ENCODE peak calls at places on chromosome 14, in six cellular contexts. E, L, Z, F, N and D are unnamed samples.

GRCh38 chr14:60327447-60328331 is 78.7 kb downstream of the PPM1A start:
- DNase-seq in E (no peak), L (peak), Z (peak), F (no peak), N (peak), D (peak)

GRCh38 chr14:104135904-104136471 is 2.4 kb upstream of the KIF26A start:
- DNase-seq in E (no peak), L (no peak), Z (peak), F (no peak), N (peak), D (no peak)

GRCh38 chr14:92039073-92039719 is 663 bp downstream of the TRIP11 start:
- DNase-seq in E (peak), L (no peak), Z (peak), F (peak), N (peak), D (no peak)

GRCh38 chr14:100532154-100532915 is 54.9 kb downstream of the BEGAIN start:
- DNase-seq in E (no peak), L (no peak), Z (peak), F (no peak), N (no peak), D (no peak)

GRCh38 chr14:90381011-90381790 is 15.6 kb upstream of the CALM1 start:
- DNase-seq in E (no peak), L (no peak), Z (no peak), F (peak), N (no peak), D (no peak)

GRCh38 chr14:73764881-73765280 is 50.7 kb upstream of the PNMA1 start:
- DNase-seq in E (no peak), L (no peak), Z (no peak), F (no peak), N (no peak), D (peak)

GRCh38 chr14:61225304-61225703 is 55.8 kb downstream of the TMEM30B start:
- DNase-seq in E (no peak), L (no peak), Z (no peak), F (no peak), N (no peak), D (no peak)

GRCh38 chr14:54549862-54550261 is 17.1 kb upstream of the SAMD4A start:
- DNase-seq in E (no peak), L (no peak), Z (no peak), F (no peak), N (no peak), D (no peak)

GRCh38 chr14:31243860-31244259 is 36.3 kb upstream of the HECTD1 start:
- DNase-seq in E (no peak), L (no peak), Z (no peak), F (no peak), N (no peak), D (no peak)

GRCh38 chr14:34711169-34711568 is 3.2 kb downstream of the CFL2 start:
- DNase-seq in E (no peak), L (peak), Z (peak), F (no peak), N (no peak), D (no peak)

GRCh38 chr14:31572955-31573354 is 11.8 kb downstream of the NUBPL start:
- DNase-seq in E (no peak), L (no peak), Z (no peak), F (no peak), N (no peak), D (no peak)

GRCh38 chr14:34078117-34078743 is 127.4 kb upstream of the EGLN3 start:
- DNase-seq in E (peak), L (no peak), Z (no peak), F (no peak), N (no peak), D (peak)

GRCh38 chr14:88129306-88130056 is 124.5 kb downstream of the GPR65 start:
- DNase-seq in E (no peak), L (no peak), Z (no peak), F (no peak), N (no peak), D (peak)
- TF ChIP-seq GABPA in E (no peak), L (no peak), Z (no peak), F (no peak), N (no peak), D (no peak)

GRCh38 chr14:77582511-77582910 is 33.9 kb downstream of the SPTLC2 start:
- DNase-seq in E (no peak), L (no peak), Z (no peak), F (no peak), N (no peak), D (no peak)
- H3K27ac ChIP-seq in E (no peak), L (no peak), Z (no peak), F (no peak), N (no peak), D (no peak)

GRCh38 chr14:74921053-74921620 is 1.9 kb downstream of the RPS6KL1 start:
- DNase-seq in E (no peak), L (no peak), Z (no peak), F (no peak), N (no peak), D (no peak)

GRCh38 chr14:74924061-74924460 is 1.0 kb upstream of the RPS6KL1 start:
- DNase-seq in E (no peak), L (no peak), Z (no peak), F (no peak), N (no peak), D (no peak)

GRCh38 chr14:74920281-74920680 is 2.8 kb downstream of the RPS6KL1 start:
- DNase-seq in E (no peak), L (no peak), Z (no peak), F (no peak), N (no peak), D (no peak)

GRCh38 chr14:74922752-74923401 is at the start of gene RPS6KL1:
- DNase-seq in E (peak), L (no peak), Z (peak), F (peak), N (peak), D (peak)

GRCh38 chr14:74921987-74922751 is 891 bp downstream of the RPS6KL1 start:
- DNase-seq in E (no peak), L (no peak), Z (no peak), F (no peak), N (no peak), D (no peak)
- H3K4me3 ChIP-seq in E (peak), L (peak), Z (peak), F (peak), N (peak), D (peak)

DNA sequence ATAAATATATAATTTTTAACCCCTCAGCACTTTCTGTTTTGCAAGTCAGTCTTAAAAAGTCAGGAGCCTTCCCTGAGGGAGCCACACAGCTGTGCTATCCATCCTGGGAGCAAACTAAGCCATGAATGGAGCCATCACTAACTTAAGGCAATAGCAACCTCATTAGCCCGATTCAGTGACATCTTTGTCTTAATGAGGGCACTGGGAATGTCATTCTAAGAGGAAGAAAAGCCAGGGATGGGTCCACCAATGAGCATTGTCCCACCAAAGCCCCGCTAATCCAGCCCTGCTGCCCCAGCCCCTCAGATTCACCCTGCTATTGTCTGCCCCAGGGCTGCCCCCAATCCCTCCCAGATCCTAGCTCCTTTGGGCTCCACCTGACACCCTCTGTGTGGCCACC is 19.5 kb downstream of the GSC start:
- DNase-seq in E (no peak), L (no peak), Z (no peak), F (no peak), N (no peak), D (no peak)
- TF ChIP-seq GABPA in E (no peak), L (no peak), Z (no peak), F (no peak), N (no peak), D (no peak)

GRCh38 chr14:72023128-72024042 is 91.2 kb downstream of the RGS6 start:
- DNase-seq in E (no peak), L (peak), Z (no peak), F (no peak), N (no peak), D (no peak)
- H3K27ac ChIP-seq in E (no peak), L (no peak), Z (no peak), F (no peak), N (no peak), D (no peak)